ENCODE peak calls at places on chromosomes 6 and 20, in seven cellular contexts. G is EH; M is islet precursor cell; C is Right ventricle myocardium inferior; I is activated T-cell treated with anti-CD3 and anti-CD28 coated beads, Interleukin-2, amount 50 U/mL, for 24 hours; Y is GM13977; V is NCI-H1694 treated with DMSO at 0.1 percent for 48 hours. W is an unnamed sample.

GRCh38 chr20:42483694-42484303 is 705.9 kb downstream of the PTPRT start:
- DNase-seq in G (no peak), M (peak; percentile 83), C (no peak), I (no peak), Y (no peak), V (no peak), W (no peak)

GRCh38 chr6:37061157-37061804 is 55.8 kb downstream of the FGD2 start:
- DNase-seq in G (no peak), M (no peak), C (peak; percentile 73), I (no peak), Y (no peak), V (no peak), W (no peak)

GRCh38 chr20:13279171-13279570 is 58.1 kb downstream of the ISM1 start:
- DNase-seq in G (peak; percentile 21), M (no peak), C (no peak), I (no peak), Y (no peak), V (no peak), W (no peak)

GRCh38 chr6:46090115-46091079 is 39.4 kb upstream of the ENPP4 start:
- DNase-seq in G (peak; percentile 49), M (peak; percentile 67), C (peak; percentile 69), I (peak; percentile 57), Y (peak; percentile 60), V (peak; percentile 22), W (peak; percentile 67)

GRCh38 chr6:82980086-82980485 is 85.6 kb downstream of the UBE3D start:
- DNase-seq in G (peak; percentile 89), M (no peak), C (no peak), I (no peak), Y (no peak), V (no peak), W (no peak)

GRCh38 chr6:115004982-115005381 is 662.2 kb upstream of the HS3ST5 start:
- DNase-seq in G (no peak), M (no peak), C (no peak), I (no peak), Y (no peak), V (no peak), W (no peak)

GRCh38 chr6:50062051-50062450 is 12.3 kb upstream of the DEFB112 start:
- DNase-seq in G (no peak), M (no peak), C (no peak), I (no peak), Y (no peak), V (no peak), W (no peak)

GRCh38 chr6:9252784-9253183 is 817.4 kb upstream of the SLC35B3 start:
- DNase-seq in G (no peak), M (no peak), C (no peak), I (no peak), Y (no peak), V (peak; percentile 25), W (no peak)

GRCh38 chr6:3322366-3322890 is 63.7 kb downstream of the PSMG4 start:
- DNase-seq in G (no peak), M (no peak), C (no peak), I (no peak), Y (no peak), V (no peak), W (no peak)

GRCh38 chr6:72746276-72746675 is 124.4 kb downstream of the KCNQ5 start:
- DNase-seq in G (no peak), M (peak; percentile 56), C (no peak), I (no peak), Y (no peak), V (no peak), W (no peak)

W was measured in cerebellum.